ENCODE peak calls at places on chromosomes 6 and 20, in four cellular contexts. One of them, this sample, is unnamed.

GRCh38 chr6:32290886-32291450 is 67.1 kb upstream of the NOTCH4 start:
- DNase-seq in CD4-positive, alpha-beta T cell: no peak
- DNase-seq in AG04450: no peak
- DNase-seq in OCI-LY7: no peak
- DNase-seq in this sample: no peak

GRCh38 chr20:57528148-57528547 is 3.2 kb upstream of the CTCFL start:
- DNase-seq in CD4-positive, alpha-beta T cell: no peak
- DNase-seq in AG04450: no peak
- DNase-seq in OCI-LY7: no peak
- DNase-seq in this sample: no peak

GRCh38 chr6:137904822-137905617 is 38.0 kb downstream of the TNFAIP3 start:
- DNase-seq in CD4-positive, alpha-beta T cell: peak
- DNase-seq in AG04450: no peak
- DNase-seq in OCI-LY7: peak
- DNase-seq in this sample: no peak

GRCh38 chr6:42177514-42178364 is 4.6 kb downstream of the GUCA1A start:
- DNase-seq in CD4-positive, alpha-beta T cell: no peak
- DNase-seq in AG04450: no peak
- DNase-seq in OCI-LY7: no peak
- DNase-seq in this sample: no peak

GRCh38 chr20:49674383-49675352 is 39.0 kb downstream of the B4GALT5 start:
- DNase-seq in CD4-positive, alpha-beta T cell: no peak
- DNase-seq in AG04450: no peak
- DNase-seq in OCI-LY7: no peak
- DNase-seq in this sample: peak

GRCh38 chr20:56422131-56422823 is 10.2 kb downstream of the CASS4 start:
- DNase-seq in CD4-positive, alpha-beta T cell: no peak
- DNase-seq in AG04450: peak
- DNase-seq in OCI-LY7: no peak
- DNase-seq in this sample: no peak

GRCh38 chr6:170232186-170233002 is 58.5 kb downstream of the DLL1 start:
- DNase-seq in CD4-positive, alpha-beta T cell: no peak
- DNase-seq in AG04450: peak
- DNase-seq in OCI-LY7: no peak
- DNase-seq in this sample: no peak

GRCh38 chr20:63457737-63458136 is 14.7 kb downstream of the KCNQ2 start:
- DNase-seq in CD4-positive, alpha-beta T cell: no peak
- DNase-seq in AG04450: no peak
- DNase-seq in OCI-LY7: no peak
- DNase-seq in this sample: peak

GRCh38 chr20:38866265-38867061 is 59.8 kb upstream of the FAM83D start:
- DNase-seq in CD4-positive, alpha-beta T cell: no peak
- DNase-seq in AG04450: no peak
- DNase-seq in OCI-LY7: no peak
- DNase-seq in this sample: no peak

GRCh38 chr20:43691928-43692524 is 25.1 kb downstream of the MYBL2 start:
- DNase-seq in CD4-positive, alpha-beta T cell: peak
- DNase-seq in AG04450: no peak
- DNase-seq in OCI-LY7: peak
- DNase-seq in this sample: peak

This sample was measured in Karpas-422.